ENCODE peak calls at places on chromosomes 4 and X, in six cellular contexts. F is A549, A is K562, G is H1, Y is SK-N-SH, N is GM12878. Z is an unnamed sample.
A peak's percentile ranks its signal among the peaks of the same experiment; 100 is the strongest.

GRCh38 chrX:37961118-37961517 is 45.2 kb upstream of the SYTL5 start:
- DNase-seq in F (no peak), A (no peak), G (no peak), Y (no peak), N (no peak), Z (no peak)

GRCh38 chr4:161498155-161498554 is 665.6 kb downstream of the FSTL5 start:
- DNase-seq in F (no peak), A (no peak), G (no peak), Y (no peak), N (no peak), Z (no peak)

GRCh38 chr4:128525387-128525786 is 237.8 kb upstream of the PGRMC2 start:
- DNase-seq in F (no peak), A (no peak), G (no peak), Y (no peak), N (no peak), Z (peak; percentile 49)

GRCh38 chr4:74364649-74365491 is at the start of gene EREG:
- DNase-seq in F (peak; percentile 88), A (peak; percentile 26), G (peak; percentile 50), Y (peak; percentile 23), N (no peak), Z (peak; percentile 62)

GRCh38 chrX:149799095-149799721 is 17.5 kb downstream of the MAGEA9 start:
- DNase-seq in F (no peak), A (no peak), G (no peak), Y (no peak), N (peak; percentile 47), Z (no peak)

GRCh38 chr4:83262682-83263081 is 21.9 kb downstream of the COQ2 start:
- DNase-seq in F (no peak), A (peak; percentile 20), G (no peak), Y (no peak), N (no peak), Z (no peak)

GRCh38 chr4:53919605-53920004 is 144.8 kb downstream of the CHIC2 start:
- DNase-seq in F (no peak), A (no peak), G (no peak), Y (no peak), N (no peak), Z (no peak)

GRCh38 chr4:17941731-17942130 is 79.8 kb downstream of the LCORL start:
- DNase-seq in F (no peak), A (no peak), G (no peak), Y (no peak), N (no peak), Z (peak; percentile 5)

GRCh38 chr4:83708500-83709175 is 172.7 kb downstream of the GPAT3 start:
- DNase-seq in F (no peak), A (no peak), G (peak; percentile 5), Y (no peak), N (no peak), Z (no peak)

GRCh38 chrX:68363984-68364383 is 69.3 kb downstream of the OPHN1 start:
- DNase-seq in F (no peak), A (no peak), G (no peak), Y (no peak), N (no peak), Z (no peak)

GRCh38 chrX:19373034-19373891 is 29.5 kb downstream of the PDHA1 start:
- DNase-seq in F (no peak), A (no peak), G (no peak), Y (no peak), N (no peak), Z (no peak)

GRCh38 chrX:44675364-44676024 is 132.8 kb upstream of the FUNDC1 start:
- DNase-seq in F (peak; percentile 61), A (peak; percentile 5), G (no peak), Y (peak; percentile 76), N (no peak), Z (peak; percentile 91)

GRCh38 chr4:78665216-78665615 is 110.9 kb upstream of the BMP2K start:
- DNase-seq in F (no peak), A (peak; percentile 27), G (no peak), Y (no peak), N (no peak), Z (no peak)

GRCh38 chr4:13833171-13833804 is 205.8 kb upstream of the BOD1L1 start:
- DNase-seq in F (no peak), A (no peak), G (no peak), Y (no peak), N (no peak), Z (no peak)
- TF ChIP-seq RFX5 in F (no peak), A (no peak), G (no peak), Y (no peak), N (no peak), Z (no peak)

GRCh38 chr4:24210332-24210902 is 320.6 kb upstream of the PPARGC1A start:
- DNase-seq in F (peak; percentile 62), A (no peak), G (no peak), Y (no peak), N (no peak), Z (peak; percentile 96)
- TF ChIP-seq RFX5 in F (no peak), A (no peak), G (no peak), Y (no peak), N (no peak), Z (no peak)

DNA sequence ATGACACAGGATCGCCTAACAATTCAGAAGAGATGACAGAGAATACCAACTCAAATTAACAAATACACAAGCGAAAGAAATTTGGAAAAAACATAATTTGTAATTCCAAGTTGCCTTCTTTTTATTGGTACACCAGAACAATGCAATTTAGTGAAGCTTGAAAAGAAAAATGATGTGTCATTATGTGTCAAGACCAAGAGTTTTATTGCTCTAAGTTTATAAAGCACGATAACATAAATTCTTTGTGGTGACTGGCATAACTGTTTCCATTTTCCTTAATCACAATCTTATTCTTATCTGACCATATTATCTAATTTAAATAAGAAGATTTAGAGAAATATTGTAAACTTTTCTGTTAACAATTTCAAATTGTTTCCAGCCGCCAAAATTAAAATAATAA is 273.2 kb upstream of the TECRL start:
- DNase-seq in F (no peak), A (no peak), G (no peak), Y (no peak), N (no peak), Z (no peak)
- TF ChIP-seq RFX5 in F (no peak), A (no peak), G (no peak), Y (no peak), N (no peak), Z (no peak)

GRCh38 chr4:55931833-55932232 is 16.9 kb upstream of the CEP135 start:
- DNase-seq in F (no peak), A (no peak), G (no peak), Y (no peak), N (no peak), Z (peak; percentile 80)
- TF ChIP-seq RFX5 in F (no peak), A (no peak), G (no peak), Y (no peak), N (no peak), Z (no peak)

GRCh38 chr4:185222598-185222997 is 13.2 kb downstream of the SNX25 start:
- DNase-seq in F (no peak), A (no peak), G (no peak), Y (no peak), N (no peak), Z (peak; percentile 87)
- TF ChIP-seq RFX5 in F (no peak), A (no peak), G (no peak), Y (no peak), N (no peak), Z (no peak)

GRCh38 chr4:174474457-174475075 is 47.7 kb downstream of the HPGD start:
- DNase-seq in F (no peak), A (no peak), G (no peak), Y (no peak), N (no peak), Z (no peak)
- TF ChIP-seq RFX5 in F (no peak), A (no peak), G (no peak), Y (no peak), N (no peak), Z (no peak)

DNA sequence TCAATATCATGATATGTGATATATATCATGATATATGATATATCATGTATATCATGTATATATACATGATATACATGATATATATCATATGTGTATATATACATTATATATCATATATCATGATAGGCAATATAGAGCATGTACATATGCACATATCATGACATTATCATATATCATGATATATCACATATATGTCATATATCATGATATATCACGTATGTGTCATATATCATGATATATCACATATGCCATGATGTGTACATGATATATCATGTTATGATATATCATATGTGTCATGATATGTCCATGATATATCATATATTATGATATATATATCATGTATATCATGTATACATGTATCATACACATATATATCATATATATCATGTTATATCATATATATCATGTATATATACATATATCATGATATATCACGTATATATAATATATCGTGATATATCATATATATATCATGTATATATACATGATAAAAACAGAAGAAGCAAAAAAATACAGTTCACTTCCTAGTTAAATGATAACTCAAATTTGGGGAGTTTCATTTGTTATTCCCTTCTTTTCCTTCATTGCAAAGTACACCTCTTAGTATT is 670.1 kb upstream of the EPHA5 start:
- DNase-seq in F (no peak), A (no peak), G (no peak), Y (no peak), N (no peak), Z (no peak)
- TF ChIP-seq RFX5 in F (no peak), A (no peak), G (no peak), Y (no peak), N (no peak), Z (no peak)

DNA sequence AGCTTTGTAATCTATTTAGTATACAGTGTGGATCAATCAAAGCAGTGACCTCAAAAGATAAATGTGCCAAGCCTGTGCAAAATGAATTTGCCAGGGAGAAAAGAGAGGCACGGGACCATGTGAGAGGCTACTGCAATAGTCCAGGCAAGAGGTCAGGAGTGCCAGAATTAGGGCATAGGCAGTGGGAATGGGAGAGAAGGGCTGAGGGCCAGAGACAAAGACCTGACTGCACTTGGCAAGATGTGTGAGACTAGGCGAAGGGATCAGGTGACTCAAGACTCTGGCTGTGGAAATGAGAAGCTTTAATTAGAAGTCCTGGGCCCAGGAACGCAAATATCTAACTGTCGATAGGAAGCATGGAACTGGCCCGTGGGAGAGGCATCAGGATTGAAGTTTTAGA is 168.1 kb downstream of the DHX15 start:
- DNase-seq in F (no peak), A (no peak), G (no peak), Y (no peak), N (no peak), Z (no peak)
- TF ChIP-seq RFX5 in F (no peak), A (no peak), G (no peak), Y (no peak), N (no peak), Z (no peak)